ENCODE peak calls at places on chromosomes 2 and 18, in five cellular contexts. C is HepG2, D is stomach, A is fibroblast of pulmonary artery, Q is DND-41. V is an unnamed sample.

GRCh38 chr18:55384551-55385275 is 203.3 kb downstream of the TCF4 start:
- DNase-seq in D (no peak), A (peak; percentile 73), Q (peak; percentile 19), C (peak; percentile 7), V (peak; percentile 42)

GRCh38 chr2:101311390-101312019 is 3.0 kb upstream of the RNF149 start:
- DNase-seq in Q (peak; percentile 47), C (peak; percentile 62), D (no peak), A (no peak), V (no peak)

GRCh38 chr2:9262671-9263171 is 56.1 kb downstream of the ASAP2 start:
- DNase-seq in Q (no peak), A (peak; percentile 69), C (no peak), D (no peak), V (no peak)

GRCh38 chr2:152434395-152435182 is 99.6 kb downstream of the FMNL2 start:
- DNase-seq in C (no peak), A (no peak), D (no peak), Q (no peak), V (no peak)

GRCh38 chr18:42113529-42114191 is 158.6 kb downstream of the PIK3C3 start:
- DNase-seq in Q (peak; percentile 54), C (peak; percentile 64), A (peak; percentile 56), D (no peak), V (no peak)

GRCh38 chr2:215084080-215084479 is 54.3 kb downstream of the ABCA12 start:
- DNase-seq in D (no peak), C (no peak), Q (no peak), A (no peak), V (no peak)

GRCh38 chr2:149715005-149715592 is 127.5 kb upstream of the MMADHC start:
- DNase-seq in C (peak; percentile 12), Q (peak; percentile 17), D (no peak), A (peak; percentile 78), V (peak; percentile 13)

GRCh38 chr2:45000921-45001628 is 8.2 kb downstream of the SIX2 start:
- DNase-seq in A (peak; percentile 23), C (no peak), D (no peak), Q (no peak), V (no peak)

GRCh38 chr2:7118606-7119503 is 201.6 kb downstream of the RNF144A start:
- DNase-seq in C (no peak), A (peak; percentile 31), Q (peak; percentile 31), D (no peak), V (peak; percentile 36)

GRCh38 chr18:21449367-21450250 is 150.9 kb downstream of the ESCO1 start:
- DNase-seq in Q (no peak), D (no peak), C (no peak), A (no peak), V (no peak)

GRCh38 chr2:20487392-20488135 is 40.7 kb downstream of the RHOB start:
- DNase-seq in C (no peak), Q (no peak), D (peak; percentile 14), A (no peak), V (no peak)

GRCh38 chr18:22167471-22168151 is 1.8 kb upstream of the GATA6 start:
- DNase-seq in A (peak; percentile 66), Q (no peak), C (no peak), D (no peak), V (no peak)

GRCh38 chr2:73089270-73090030 is 17.9 kb upstream of the SFXN5 start:
- DNase-seq in C (peak; percentile 70), Q (no peak), A (peak; percentile 98), D (peak; percentile 36), V (no peak)

GRCh38 chr2:157053876-157054275 is 203.6 kb upstream of the GALNT5 start:
- DNase-seq in D (no peak), C (no peak), Q (no peak), A (peak; percentile 17), V (no peak)

GRCh38 chr2:233115121-233115520 is 55.0 kb downstream of the INPP5D start:
- DNase-seq in D (no peak), Q (no peak), A (no peak), C (no peak), V (no peak)

GRCh38 chr18:21900594-21901352 is 160.2 kb downstream of the MIB1 start:
- DNase-seq in Q (no peak), C (peak; percentile 53), A (no peak), D (no peak), V (no peak)

GRCh38 chr2:108404784-108405397 is 27.1 kb downstream of the SULT1C4 start:
- DNase-seq in Q (no peak), D (no peak), A (no peak), C (no peak), V (no peak)

GRCh38 chr2:69013837-69014796 is 1.1 kb downstream of the ANTXR1 start:
- DNase-seq in C (no peak), Q (peak; percentile 36), D (no peak), A (peak; percentile 69), V (no peak)

GRCh38 chr2:31828891-31829290 is 181.9 kb downstream of the MEMO1 start:
- DNase-seq in A (peak; percentile 21), Q (no peak), C (no peak), D (no peak), V (no peak)

GRCh38 chr18:42614619-42615293 is 500.7 kb downstream of the RIT2 start:
- DNase-seq in Q (no peak), C (no peak), D (no peak), A (peak; percentile 72), V (no peak)

GRCh38 chr2:216690451-216691209 is 4.7 kb downstream of the IGFBP5 start:
- DNase-seq in C (no peak), D (no peak), A (peak; percentile 51), Q (no peak), V (no peak)

GRCh38 chr2:205212357-205212756 is 469.9 kb upstream of the NRP2 start:
- DNase-seq in D (no peak), A (no peak), Q (no peak), C (no peak), V (no peak)

GRCh38 chr2:174344716-174345472 is 10.1 kb downstream of the SP9 start:
- DNase-seq in D (no peak), Q (no peak), C (peak; percentile 51), A (peak; percentile 54), V (no peak)

GRCh38 chr2:111716901-111717635 is 166.9 kb downstream of the ANAPC1 start:
- DNase-seq in C (peak; percentile 0), D (no peak), A (no peak), Q (no peak), V (no peak)

GRCh38 chr2:127422631-127423475 is 4.6 kb downstream of the PROC start:
- DNase-seq in D (peak; percentile 42), C (no peak), A (no peak), Q (peak; percentile 73), V (no peak)

GRCh38 chr2:221323513-221323912 is 248.6 kb downstream of the EPHA4 start:
- DNase-seq in Q (no peak), D (no peak), C (no peak), A (no peak), V (no peak)

GRCh38 chr2:143128681-143129580 is at the start of gene ARHGAP15:
- DNase-seq in D (peak; percentile 27), C (no peak), A (no peak), Q (peak; percentile 88), V (peak; percentile 93)
- H3K4me3 ChIP-seq in D (no peak within 1 kb of the TSS), C (no peak within 1 kb of the TSS), A (no peak within 1 kb of the TSS), Q (peak within 1 kb of the TSS; percentile 58), V (peak within 1 kb of the TSS; percentile 96)

GRCh38 chr2:28390857-28391563 is 1.6 kb upstream of the FOSL2 start:
- DNase-seq in A (peak; percentile 93), Q (no peak), C (no peak), D (peak; percentile 81), V (no peak)

GRCh38 chr2:28390241-28390856 is 2.3 kb upstream of the FOSL2 start:
- DNase-seq in D (peak; percentile 92), A (peak; percentile 98), C (peak; percentile 63), Q (peak; percentile 91), V (peak; percentile 88)

GRCh38 chr2:28391564-28392296 is 928 bp upstream of the FOSL2 start:
- DNase-seq in A (peak; percentile 94), D (peak; percentile 93), Q (peak; percentile 67), C (peak; percentile 72), V (peak; percentile 83)

GRCh38 chr2:28389399-28390240 is 3.0 kb upstream of the FOSL2 start:
- DNase-seq in A (no peak), D (no peak), Q (no peak), C (no peak), V (no peak)

DNA sequence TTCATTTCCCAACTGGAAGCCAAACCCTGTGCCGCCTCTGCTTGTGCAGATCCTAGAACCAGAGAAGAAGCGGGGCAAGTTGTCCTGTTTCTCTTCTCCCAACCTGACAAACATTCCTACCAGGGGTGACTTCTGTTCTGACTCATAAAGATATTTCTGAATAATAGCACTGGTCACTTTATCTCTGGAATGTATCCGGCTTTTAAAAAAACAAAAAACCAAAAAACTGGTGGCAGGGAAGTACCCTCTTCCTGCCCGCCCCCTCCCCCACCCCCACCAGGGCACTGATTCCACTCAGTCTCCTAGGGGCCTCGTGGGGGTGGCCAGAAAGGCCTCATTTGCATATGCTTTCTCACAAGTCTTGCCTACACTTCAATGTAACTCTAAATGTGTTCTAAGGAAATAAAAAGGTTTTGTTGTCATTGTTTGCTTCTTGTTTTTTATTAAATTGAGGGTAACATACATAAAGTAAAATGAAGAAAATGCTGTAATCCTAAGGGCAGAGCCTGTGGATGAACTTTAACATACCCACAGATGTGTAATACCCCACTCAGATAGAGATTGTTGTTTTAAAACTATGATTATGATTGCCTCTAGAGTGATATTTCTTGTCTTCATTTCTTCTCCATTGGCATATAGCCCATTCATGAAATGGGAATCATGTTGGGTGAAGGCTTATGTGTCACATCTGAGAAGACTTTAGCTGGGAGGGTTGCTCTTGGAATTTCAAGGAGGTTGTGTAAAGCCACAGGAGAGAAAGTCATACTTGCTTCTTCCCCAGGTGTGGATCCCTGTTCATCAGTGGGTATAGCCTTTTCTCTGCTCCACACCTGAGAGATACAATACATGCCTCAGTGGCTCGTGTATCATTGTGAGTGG is 5.3 kb upstream of the FOSL2 start:
- DNase-seq in A (peak; percentile 79), Q (no peak), D (no peak), C (no peak), V (no peak)
- TF ChIP-seq CTCF in A (no peak), Q (no peak), D (no peak), C (no peak), V (no peak)

DNA sequence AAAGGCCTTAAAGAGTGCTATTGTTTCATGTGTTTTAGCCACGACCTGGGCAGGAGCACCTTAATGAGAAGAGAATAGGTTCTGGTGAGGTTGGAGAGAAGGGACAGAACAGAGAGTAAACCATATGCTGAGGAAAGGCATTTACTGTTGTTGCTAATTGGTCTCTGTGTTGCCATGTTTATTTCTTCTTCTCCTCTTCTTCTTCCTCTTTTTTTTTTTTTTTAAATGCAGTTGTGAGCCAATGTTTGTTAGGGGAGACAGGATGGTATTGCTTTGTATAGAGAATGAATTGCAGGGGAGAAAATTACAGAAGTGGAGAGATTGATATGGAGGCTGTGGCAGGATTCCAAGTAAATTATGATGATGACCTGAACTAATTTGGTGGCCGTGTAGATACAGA is 2.6 kb downstream of the SCN9A start:
- DNase-seq in A (no peak), Q (no peak), C (no peak), D (no peak), V (no peak)
- H3K4me3 ChIP-seq in A (no peak overlapping the region), Q (no peak overlapping the region), C (peak overlapping the region; percentile 28), D (no peak overlapping the region), V (no peak overlapping the region)

DNA sequence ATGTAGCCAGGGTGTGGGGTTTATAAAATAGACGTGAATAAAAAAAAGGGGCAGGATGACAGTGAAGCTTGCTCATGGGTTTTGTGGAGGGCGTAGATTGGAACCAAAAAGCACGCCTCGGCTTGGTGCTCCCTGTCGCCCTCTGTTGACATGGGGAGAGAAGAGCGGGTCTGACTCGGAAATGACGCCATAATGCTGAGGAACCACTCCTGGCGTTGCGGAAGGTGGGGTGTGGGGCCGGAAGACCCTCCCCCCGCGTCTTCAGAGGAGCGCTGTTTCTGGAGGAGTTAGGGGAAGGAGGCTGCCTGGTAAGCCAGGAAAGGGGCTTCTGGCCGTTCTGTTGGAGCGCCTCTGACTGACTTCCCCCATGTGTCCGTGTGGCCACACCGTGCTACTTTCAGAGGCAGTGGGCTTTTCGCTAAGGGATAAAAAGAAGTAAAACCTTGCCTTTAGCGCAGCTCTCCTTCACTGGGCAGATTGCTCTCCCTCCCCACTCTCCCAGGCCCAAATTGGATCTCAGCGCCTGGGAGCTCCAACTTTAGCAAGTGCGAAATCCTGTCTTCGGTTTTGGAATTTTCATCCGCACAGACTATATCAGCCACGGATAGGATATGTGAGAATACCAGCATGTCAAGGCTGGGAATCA is 42.8 kb downstream of the PLEKHA3 start:
- DNase-seq in C (peak; percentile 61), Q (peak; percentile 93), A (peak; percentile 88), D (peak; percentile 80), V (peak; percentile 89)
- TF ChIP-seq CTCF in C (peak; percentile 87), Q (peak; percentile 95), A (peak; percentile 92), D (peak; percentile 51), V (peak; percentile 91)

V was measured in GM12865.